ENCODE peak calls at places on chromosomes 12 and 14, in seven cellular contexts. L is NCI-H1105 treated with DMSO at 0.1 percent for 48 hours; B is cardiac muscle cell; R is psoas muscle; X is stimulated activated naive CD4-positive, alpha-beta T cell; M is mesenteric fat pad; C is activated T-helper 1 cell treated with Interleukin-2 at 50 U/mL for 16 hours. D is an unnamed sample.

GRCh38 chr12:31728289-31728916 is 418 bp downstream of the AMN1 start:
- DNase-seq in L (peak; percentile 37), B (no peak), R (peak; percentile 66), X (no peak), M (no peak), C (no peak), D (no peak)

GRCh38 chr12:26118356-26118755 is 6.5 kb downstream of the BHLHE41 start:
- DNase-seq in L (no peak), B (no peak), R (no peak), X (no peak), M (no peak), C (no peak), D (no peak)

GRCh38 chr14:26290007-26290530 is 307.8 kb downstream of the NOVA1 start:
- DNase-seq in L (no peak), B (no peak), R (no peak), X (no peak), M (no peak), C (no peak), D (no peak)

GRCh38 chr14:31992051-31992450 is 85.1 kb upstream of the ARHGAP5 start:
- DNase-seq in L (no peak), B (no peak), R (no peak), X (no peak), M (no peak), C (no peak), D (no peak)

GRCh38 chr12:127172857-127173256 is 1094.1 kb upstream of the TMEM132C start:
- DNase-seq in L (no peak), B (no peak), R (no peak), X (no peak), M (no peak), C (no peak), D (no peak)

GRCh38 chr14:80428171-80428570 is 216.9 kb upstream of the DIO2 start:
- DNase-seq in L (no peak), B (no peak), R (no peak), X (no peak), M (no peak), C (no peak), D (no peak)

GRCh38 chr12:19227880-19228210 is 98.3 kb downstream of the PLEKHA5 start:
- DNase-seq in L (no peak), B (no peak), R (no peak), X (no peak), M (no peak), C (no peak), D (no peak)

GRCh38 chr12:22121224-22121623 is 75.2 kb downstream of the CMAS start:
- DNase-seq in L (no peak), B (no peak), R (no peak), X (peak; percentile 13), M (no peak), C (no peak), D (peak; percentile 43)

GRCh38 chr14:98446508-98446907 is 825.5 kb downstream of the BCL11B start:
- DNase-seq in L (no peak), B (no peak), R (no peak), X (no peak), M (no peak), C (no peak), D (no peak)

GRCh38 chr12:117226505-117226904 is 36.2 kb upstream of the FBXO21 start:
- DNase-seq in L (no peak), B (no peak), R (peak; percentile 13), X (no peak), M (no peak), C (no peak), D (no peak)

GRCh38 chr14:103657466-103657865 is 28.5 kb downstream of the KLC1 start:
- DNase-seq in L (no peak), B (no peak), R (no peak), X (no peak), M (no peak), C (no peak), D (no peak)

GRCh38 chr14:100246809-100247428 is 8.0 kb downstream of the YY1 start:
- DNase-seq in L (peak; percentile 55), B (peak; percentile 75), R (no peak), X (peak; percentile 31), M (no peak), C (no peak), D (no peak)

GRCh38 chr14:56854325-56854724 is 44.0 kb upstream of the OTX2 start:
- DNase-seq in L (no peak), B (no peak), R (no peak), X (no peak), M (no peak), C (no peak), D (no peak)

GRCh38 chr14:33932526-33933292 is 18.2 kb downstream of the EGLN3 start:
- DNase-seq in L (peak; percentile 9), B (no peak), R (no peak), X (no peak), M (no peak), C (no peak), D (no peak)

D was measured in iPS DF 6.9.